ENCODE peak calls at places on chromosomes 13 and 19, in four cellular contexts. R is heart left ventricle, O is NB4, U is A549. N is an unnamed sample.

GRCh38 chr19:38409631-38410133 is 6.8 kb downstream of the FAM98C start:
- DNase-seq in R (peak), U (peak), O (no peak), N (no peak)

GRCh38 chr13:22024381-22024994 is 353.6 kb downstream of the FGF9 start:
- DNase-seq in U (no peak), R (no peak), O (no peak), N (no peak)

GRCh38 chr13:95327190-95327589 is 25.9 kb upstream of the ABCC4 start:
- DNase-seq in R (no peak), U (no peak), O (no peak), N (no peak)

GRCh38 chr13:43298799-43299198 is 275.4 kb downstream of the DNAJC15 start:
- DNase-seq in O (no peak), R (no peak), U (no peak), N (no peak)

GRCh38 chr13:20495087-20496023 is 30.3 kb downstream of the CRYL1 start:
- DNase-seq in U (peak), O (peak), R (peak), N (peak)

GRCh38 chr13:44052843-44053607 is 173.3 kb downstream of the LACC1 start:
- DNase-seq in R (peak), O (no peak), U (no peak), N (peak)

GRCh38 chr19:36008336-36008978 is at the start of gene SYNE4:
- DNase-seq in R (no peak), O (no peak), U (peak), N (no peak)

GRCh38 chr19:3665681-3666544 is 34.4 kb downstream of the PIP5K1C start:
- DNase-seq in O (peak), R (peak), U (no peak), N (peak)

GRCh38 chr19:14218615-14219330 is 12.8 kb upstream of the ADGRL1 start:
- DNase-seq in O (no peak), U (no peak), R (no peak), N (no peak)

GRCh38 chr13:62875118-62875640 is 1459.5 kb upstream of the PCDH20 start:
- DNase-seq in R (no peak), U (no peak), O (no peak), N (no peak)

GRCh38 chr13:36370108-36370429 is 23.9 kb upstream of the SPART start:
- DNase-seq in R (peak), O (no peak), U (no peak), N (no peak)

GRCh38 chr19:33296473-33297060 is 5.8 kb downstream of the CEBPA start:
- DNase-seq in R (no peak), O (no peak), U (no peak), N (no peak)

GRCh38 chr13:78816154-78816553 is 157.2 kb upstream of the OBI1 start:
- DNase-seq in O (no peak), U (no peak), R (no peak), N (no peak)

GRCh38 chr19:32945260-32945659 is 26.5 kb downstream of the CEP89 start:
- DNase-seq in U (no peak), R (no peak), O (no peak), N (no peak)

GRCh38 chr13:48976677-48977625 is 1.2 kb downstream of the FNDC3A start:
- DNase-seq in O (peak), R (no peak), U (peak), N (peak)

GRCh38 chr19:19342086-19343015 is 21.7 kb downstream of the MAU2 start:
- DNase-seq in U (peak), R (peak), O (peak), N (peak)

GRCh38 chr19:34171877-34172660 is at the start of gene LSM14A:
- DNase-seq in R (peak), U (peak), O (peak), N (peak)

GRCh38 chr19:30492581-30492980 is 120.4 kb downstream of the ZNF536 start:
- DNase-seq in U (no peak), R (no peak), O (no peak), N (no peak)

GRCh38 chr13:68745517-68745916 is 1362.1 kb upstream of the ATXN8OS start:
- DNase-seq in U (no peak), R (no peak), O (no peak), N (no peak)

GRCh38 chr19:38707512-38708114 is 36.7 kb downstream of the CAPN12 start:
- DNase-seq in R (peak), U (no peak), O (no peak), N (peak)

GRCh38 chr19:15245370-15246197 is 13.3 kb upstream of the EPHX3 start:
- DNase-seq in U (no peak), O (no peak), R (no peak), N (no peak)

GRCh38 chr19:15247107-15248014 is 15.1 kb upstream of the EPHX3 start:
- DNase-seq in U (no peak), R (peak), O (no peak), N (no peak)

GRCh38 chr19:15244106-15244803 is 12.0 kb upstream of the EPHX3 start:
- DNase-seq in O (no peak), R (no peak), U (no peak), N (no peak)

GRCh38 chr19:15244808-15245207 is 12.6 kb upstream of the EPHX3 start:
- DNase-seq in R (no peak), U (no peak), O (no peak), N (no peak)

DNA sequence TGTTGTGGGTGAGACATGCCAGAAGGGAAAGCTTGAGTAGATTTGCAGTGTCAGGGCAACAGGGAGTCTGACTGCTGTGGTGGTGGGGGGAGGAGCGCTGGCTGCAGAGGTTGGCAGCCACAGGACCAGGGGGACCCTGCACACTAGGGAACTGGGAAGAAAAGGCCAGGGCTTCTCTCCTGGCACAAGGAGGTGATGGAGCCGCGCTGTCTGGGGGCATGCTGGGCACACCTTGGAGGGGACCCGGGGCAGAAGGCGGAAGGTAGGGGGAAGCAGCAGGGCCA is 13.9 kb upstream of the EPHX3 start:
- DNase-seq in R (no peak), U (no peak), O (no peak), N (no peak)
- TF ChIP-seq POLR2A in R (no peak), U (no peak), O (no peak), N (no peak)

GRCh38 chr19:1652471-1653299 is at the start of gene TCF3:
- DNase-seq in O (peak), R (peak), U (peak), N (peak)

GRCh38 chr19:1650627-1651009 is 1.8 kb downstream of the TCF3 start:
- DNase-seq in R (peak), U (no peak), O (peak), N (no peak)

GRCh38 chr19:1653300-1653628 is 849 bp upstream of the TCF3 start:
- DNase-seq in R (no peak), U (no peak), O (no peak), N (no peak)

GRCh38 chr19:1651061-1651547 is 1.3 kb downstream of the TCF3 start:
- DNase-seq in O (peak), R (peak), U (no peak), N (no peak)

DNA sequence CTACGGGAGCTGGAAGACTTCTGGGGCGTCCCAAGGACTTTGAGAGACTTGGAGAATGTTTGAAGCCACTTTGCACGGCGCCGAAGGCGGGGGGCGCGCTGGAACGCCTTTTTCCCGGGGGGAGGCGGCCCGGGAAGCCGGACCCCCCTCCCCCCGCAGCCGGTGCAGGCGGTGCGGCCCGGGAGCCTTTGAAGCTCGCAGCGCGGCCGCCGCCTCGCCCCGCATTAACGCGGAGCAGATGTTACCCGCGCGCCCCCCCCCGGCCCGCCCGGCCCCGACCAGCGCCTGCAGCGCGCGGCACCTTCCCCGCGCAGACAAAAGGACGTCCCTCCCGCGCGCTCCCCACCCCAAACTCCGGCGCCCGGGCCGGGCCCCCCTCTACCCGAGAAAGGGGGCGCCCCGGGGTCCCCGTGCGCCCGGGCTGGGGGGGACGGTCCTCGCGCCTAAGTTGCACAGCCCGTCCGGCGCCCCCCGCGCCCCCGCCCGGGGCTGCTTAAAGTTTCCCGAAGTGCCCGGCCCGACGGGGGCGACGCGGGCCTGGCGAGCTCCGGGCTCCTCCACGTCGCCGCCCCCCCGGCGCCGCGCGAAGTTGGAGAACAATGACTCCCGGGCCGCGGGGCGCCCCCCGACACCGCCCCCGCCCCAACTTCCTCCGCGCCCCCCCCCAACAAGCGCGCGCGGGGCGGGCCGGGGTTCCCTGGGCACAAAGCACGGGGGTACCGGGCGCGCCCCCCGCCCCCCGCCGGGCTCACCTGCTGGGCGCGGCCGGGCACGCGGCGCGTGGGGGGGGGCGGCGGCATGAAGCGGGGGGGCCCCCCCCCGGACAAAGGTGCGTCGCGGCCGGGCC is 644 bp downstream of the TCF3 start:
- DNase-seq in U (no peak), R (peak), O (peak), N (peak)
- TF ChIP-seq POLR2A in U (no peak), R (no peak), O (no peak), N (no peak)

DNA sequence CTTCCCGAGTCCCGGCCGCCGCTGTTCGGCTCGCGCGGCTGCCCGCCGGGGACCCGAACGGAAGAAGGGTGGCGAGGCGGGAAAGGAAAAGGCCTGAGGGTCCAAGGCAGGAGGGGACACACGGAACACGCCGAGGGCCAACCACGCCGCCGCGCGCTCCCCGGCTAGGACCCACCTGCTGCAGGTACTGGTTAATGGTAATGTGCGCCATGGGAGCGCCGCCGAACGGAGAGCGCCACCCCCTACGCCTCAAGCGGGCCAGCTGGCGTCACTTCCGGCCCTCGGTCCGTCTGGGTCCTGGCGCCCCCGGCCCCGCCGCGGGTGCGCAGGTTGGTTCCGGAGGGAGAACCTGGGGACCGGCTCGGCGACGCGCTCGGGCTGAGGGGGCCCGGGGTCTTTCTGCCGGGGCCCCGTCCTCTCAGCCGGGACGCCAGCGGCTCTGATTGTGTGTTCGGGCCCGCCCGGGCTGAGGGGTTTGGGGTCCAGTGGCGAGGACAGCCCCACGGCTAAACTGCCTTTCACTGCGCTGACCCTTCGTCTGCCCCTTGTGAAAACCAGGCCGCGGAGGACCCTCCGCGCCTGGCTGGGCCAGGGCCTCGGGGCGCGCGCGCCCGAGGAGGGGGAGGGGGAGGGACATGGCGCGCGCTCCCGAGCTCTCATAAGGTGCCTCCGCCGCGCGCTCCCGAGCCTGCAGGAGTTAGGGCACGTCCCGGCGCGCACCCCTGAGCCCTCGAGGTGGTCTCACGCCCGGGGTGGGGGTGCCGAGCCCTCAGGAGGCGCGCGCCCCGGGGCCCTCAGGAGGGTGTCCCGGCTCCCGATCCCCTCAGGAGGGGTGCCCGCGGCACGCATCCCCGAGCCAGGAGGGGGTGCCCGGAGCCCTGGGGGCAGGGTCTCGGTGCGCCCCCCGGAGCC is at the start of gene PCID2:
- DNase-seq in U (peak), R (peak), O (peak), N (peak)
- TF ChIP-seq POLR2A in U (peak), R (peak), O (peak), N (peak)

GRCh38 chr19:42249769-42250168 is 5.2 kb downstream of the ERF start:
- DNase-seq in U (no peak), R (no peak), O (no peak), N (no peak)
- TF ChIP-seq POLR2A in U (no peak), R (no peak), O (no peak), N (no peak)

DNA sequence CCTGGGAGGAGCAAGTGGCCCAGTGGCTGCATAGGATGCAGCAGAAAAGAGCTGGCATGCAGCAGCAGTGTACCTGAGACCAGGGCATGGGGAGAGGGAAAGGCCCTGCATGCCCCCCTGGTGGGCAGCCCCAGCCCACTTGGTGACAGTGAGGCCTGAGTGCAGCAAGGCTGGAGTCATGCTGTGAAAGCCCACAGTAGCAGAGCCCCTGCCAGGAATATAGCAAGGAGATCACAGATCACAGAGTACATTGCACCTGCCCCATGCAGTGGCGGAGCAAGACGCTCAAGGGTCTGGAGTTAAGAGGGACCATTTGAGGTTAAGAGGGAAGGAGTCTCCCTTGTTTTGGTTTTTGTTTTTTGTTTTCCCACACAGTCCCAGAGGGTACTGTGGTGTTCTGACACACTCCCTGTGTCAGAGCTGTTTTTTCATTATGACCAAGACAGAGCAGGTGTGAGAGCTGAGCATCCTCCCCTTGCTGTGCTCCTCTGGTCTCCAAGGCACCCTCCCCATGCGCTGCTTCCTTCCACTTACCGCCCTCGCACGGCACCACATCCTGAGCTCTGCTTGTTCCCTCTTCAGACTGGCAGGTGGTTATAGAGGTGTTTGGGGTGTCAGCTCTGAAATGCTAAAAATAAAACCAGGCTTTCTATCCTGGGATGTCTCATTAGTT is 85.0 kb upstream of the UBL3 start:
- DNase-seq in U (no peak), R (no peak), O (peak), N (no peak)
- TF ChIP-seq POLR2A in U (no peak), R (no peak), O (no peak), N (no peak)

GRCh38 chr13:99027661-99028425 is 50.0 kb upstream of the DOCK9 start:
- DNase-seq in U (no peak), R (no peak), O (no peak), N (no peak)
- TF ChIP-seq POLR2A in U (no peak), R (no peak), O (no peak), N (no peak)

DNA sequence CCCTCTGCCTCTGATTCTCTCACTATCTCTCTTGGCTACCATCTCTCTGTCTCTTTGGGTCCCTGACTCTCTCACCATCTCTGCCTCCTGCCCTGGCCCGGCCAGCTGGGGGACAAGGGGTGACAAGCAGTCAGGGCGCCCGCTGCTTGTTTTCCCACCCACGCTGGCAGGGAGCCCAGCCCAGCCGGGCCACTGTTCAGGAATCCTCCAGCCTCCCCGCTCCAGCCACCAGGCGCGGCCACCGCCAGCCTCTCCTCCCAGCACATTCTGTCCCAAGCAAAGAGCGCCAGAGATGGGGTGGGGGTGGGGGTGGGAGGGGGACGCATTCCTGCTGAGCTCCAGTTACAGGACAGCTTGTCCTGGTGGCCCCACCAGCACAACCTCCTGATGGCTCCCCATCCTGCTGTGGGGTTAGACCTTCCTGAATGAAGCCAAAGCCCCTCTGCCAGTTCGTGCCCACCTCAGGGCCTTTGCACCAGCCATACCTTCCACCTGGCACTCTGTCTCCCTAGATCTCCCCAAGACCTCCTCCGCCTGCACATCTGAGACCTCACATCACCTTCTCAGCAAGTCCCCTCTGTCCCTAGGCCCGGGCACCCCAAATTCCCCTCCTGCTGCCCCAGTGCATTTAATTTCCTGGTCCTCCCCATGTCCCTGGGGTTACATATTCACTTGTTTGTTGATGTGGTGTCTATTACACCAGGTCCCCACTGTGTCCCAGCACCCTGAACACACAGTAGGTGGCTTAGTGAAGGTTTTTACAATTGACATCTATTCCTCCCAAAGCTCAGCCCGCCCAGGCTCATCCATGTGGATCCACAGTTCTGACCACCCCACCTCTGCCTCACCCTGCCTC is 12.5 kb downstream of the ARRDC2 start:
- DNase-seq in O (no peak), R (peak), U (no peak), N (peak)
- TF ChIP-seq POLR2A in O (no peak), R (peak), U (no peak), N (no peak)